ENCODE peak calls at places on chromosome 1, in six cellular contexts. I, S, B, G, L and V are unnamed samples.

GRCh38 chr1:48055854-48056253 is 58.7 kb upstream of the TRABD2B start:
- DNase-seq in I (no peak), S (no peak), B (no peak), G (no peak), L (no peak), V (no peak)

GRCh38 chr1:23868848-23869450 is 859 bp upstream of the FUCA1 start:
- DNase-seq in I (no peak), S (no peak), B (no peak), G (no peak), L (no peak), V (no peak)

GRCh38 chr1:75796376-75797272 is at the start of gene MSH4:
- DNase-seq in I (no peak), S (no peak), B (peak), G (peak), L (no peak), V (no peak)

GRCh38 chr1:61743716-61744620 is 1.7 kb downstream of the PATJ start:
- DNase-seq in I (no peak), S (no peak), B (no peak), G (no peak), L (no peak), V (no peak)

GRCh38 chr1:236416165-236416564 is 22.1 kb downstream of the EDARADD start:
- DNase-seq in I (no peak), S (no peak), B (no peak), G (no peak), L (no peak), V (no peak)

GRCh38 chr1:206582537-206583460 is 29.5 kb downstream of the EIF2D start:
- DNase-seq in I (no peak), S (no peak), B (no peak), G (no peak), L (no peak), V (no peak)

GRCh38 chr1:237411621-237412020 is 369.6 kb downstream of the RYR2 start:
- DNase-seq in I (no peak), S (no peak), B (no peak), G (no peak), L (no peak), V (no peak)

GRCh38 chr1:36913016-36913415 is 121.3 kb downstream of the GRIK3 start:
- DNase-seq in I (no peak), S (no peak), B (no peak), G (no peak), L (no peak), V (no peak)

GRCh38 chr1:23692308-23692871 is 784 bp downstream of the RPL11 start:
- DNase-seq in I (no peak), S (no peak), B (peak), G (no peak), L (no peak), V (no peak)

GRCh38 chr1:89125571-89126233 is at the start of gene GBP2:
- DNase-seq in I (peak), S (peak), B (peak), G (peak), L (no peak), V (no peak)

GRCh38 chr1:2212542-2213491 is 15.3 kb upstream of the SKI start:
- DNase-seq in I (no peak), S (no peak), B (peak), G (peak), L (peak), V (no peak)

GRCh38 chr1:86201321-86201720 is 44.7 kb upstream of the COL24A1 start:
- DNase-seq in I (no peak), S (no peak), B (no peak), G (no peak), L (no peak), V (no peak)

GRCh38 chr1:235979716-235980338 is 85.1 kb downstream of the NID1 start:
- DNase-seq in I (no peak), S (no peak), B (no peak), G (no peak), L (no peak), V (no peak)

GRCh38 chr1:44801491-44802305 is 1.5 kb downstream of the PLK3 start:
- DNase-seq in I (no peak), S (no peak), B (peak), G (no peak), L (no peak), V (no peak)

GRCh38 chr1:115702993-115703392 is 61.2 kb downstream of the VANGL1 start:
- DNase-seq in I (no peak), S (no peak), B (no peak), G (no peak), L (no peak), V (no peak)

GRCh38 chr1:11918779-11919519 is 7.3 kb downstream of the KIAA2013 start:
- DNase-seq in I (no peak), S (no peak), B (no peak), G (no peak), L (no peak), V (no peak)

GRCh38 chr1:83065952-83066727 is 932.8 kb downstream of the TTLL7 start:
- DNase-seq in I (no peak), S (no peak), B (no peak), G (no peak), L (no peak), V (no peak)

GRCh38 chr1:85911742-85912141 is 203.5 kb upstream of the ZNHIT6 start:
- DNase-seq in I (no peak), S (no peak), B (no peak), G (no peak), L (no peak), V (no peak)

GRCh38 chr1:243748706-243749283 is 101.2 kb downstream of the AKT3 start:
- DNase-seq in I (peak), S (peak), B (peak), G (peak), L (no peak), V (peak)

GRCh38 chr1:113545210-113545609 is 154.9 kb downstream of the MAGI3 start:
- DNase-seq in I (no peak), S (no peak), B (no peak), G (no peak), L (no peak), V (no peak)

GRCh38 chr1:182207300-182207699 is 145.8 kb upstream of the ZNF648 start:
- DNase-seq in I (no peak), S (no peak), B (no peak), G (no peak), L (no peak), V (no peak)

GRCh38 chr1:221309711-221310110 is 430.5 kb downstream of the HLX start:
- DNase-seq in I (no peak), S (no peak), B (no peak), G (no peak), L (no peak), V (no peak)

GRCh38 chr1:30286241-30286983 is 437.0 kb downstream of the MATN1 start:
- DNase-seq in I (no peak), S (no peak), B (no peak), G (no peak), L (no peak), V (no peak)

GRCh38 chr1:235503333-235504121 is 725 bp downstream of the B3GALNT2 start:
- DNase-seq in I (no peak), S (no peak), B (peak), G (peak), L (no peak), V (no peak)

GRCh38 chr1:69263982-69264381 is 303.7 kb upstream of the LRRC7 start:
- DNase-seq in I (no peak), S (no peak), B (no peak), G (no peak), L (no peak), V (no peak)

GRCh38 chr1:92030701-92031107 is 919 bp downstream of the EPHX4 start:
- DNase-seq in I (no peak), S (no peak), B (no peak), G (peak), L (no peak), V (no peak)

GRCh38 chr1:185349556-185349955 is 32.5 kb upstream of the IVNS1ABP start:
- DNase-seq in I (no peak), S (no peak), B (no peak), G (no peak), L (no peak), V (no peak)

GRCh38 chr1:27649306-27649635 is 14.3 kb upstream of the FGR start:
- DNase-seq in I (no peak), S (no peak), B (no peak), G (no peak), L (no peak), V (no peak)

GRCh38 chr1:156689960-156690672 is 12.9 kb upstream of the NES start:
- DNase-seq in I (no peak), S (no peak), B (no peak), G (no peak), L (no peak), V (no peak)

GRCh38 chr1:11285883-11286734 is 13.1 kb downstream of the UBIAD1 start:
- DNase-seq in I (no peak), S (no peak), B (no peak), G (no peak), L (no peak), V (no peak)

GRCh38 chr1:30912913-30913652 is 4.5 kb upstream of the SDC3 start:
- DNase-seq in I (no peak), S (no peak), B (no peak), G (no peak), L (no peak), V (no peak)

GRCh38 chr1:232630047-232630893 is at the start of gene SIPA1L2:
- DNase-seq in I (peak), S (peak), B (no peak), G (peak), L (peak), V (peak)

GRCh38 chr1:219660666-219661463 is 48.0 kb upstream of the ZC3H11B start:
- DNase-seq in I (no peak), S (peak), B (peak), G (no peak), L (peak), V (peak)

GRCh38 chr1:22612657-22613056 is 23.8 kb upstream of the C1QA start:
- DNase-seq in I (no peak), S (no peak), B (no peak), G (no peak), L (no peak), V (no peak)

GRCh38 chr1:173269490-173270230 is 62.5 kb upstream of the TNFSF4 start:
- DNase-seq in I (no peak), S (no peak), B (peak), G (no peak), L (no peak), V (no peak)

GRCh38 chr1:50595874-50596273 is 172.6 kb upstream of the DMRTA2 start:
- DNase-seq in I (no peak), S (no peak), B (no peak), G (no peak), L (no peak), V (no peak)
- TF ChIP-seq TAF1 in I (no peak), S (no peak), B (no peak), G (no peak), L (no peak), V (no peak)

GRCh38 chr1:103525607-103526507 is at the start of gene RNPC3:
- DNase-seq in I (peak), S (peak), B (peak), G (peak), L (peak), V (peak)
- TF ChIP-seq POLR2A in I (peak), S (peak), B (peak), G (peak), L (peak), V (peak)

GRCh38 chr1:203661572-203661971 is 34.9 kb downstream of the ATP2B4 start:
- DNase-seq in I (no peak), S (no peak), B (no peak), G (peak), L (no peak), V (no peak)

GRCh38 chr1:203662821-203663220 is 36.2 kb downstream of the ATP2B4 start:
- DNase-seq in I (no peak), S (no peak), B (no peak), G (no peak), L (no peak), V (no peak)

GRCh38 chr1:203663820-203664219 is 37.2 kb downstream of the ATP2B4 start:
- DNase-seq in I (no peak), S (no peak), B (no peak), G (no peak), L (no peak), V (no peak)

GRCh38 chr1:203660931-203661484 is 34.4 kb downstream of the ATP2B4 start:
- DNase-seq in I (no peak), S (no peak), B (no peak), G (no peak), L (no peak), V (no peak)

DNA sequence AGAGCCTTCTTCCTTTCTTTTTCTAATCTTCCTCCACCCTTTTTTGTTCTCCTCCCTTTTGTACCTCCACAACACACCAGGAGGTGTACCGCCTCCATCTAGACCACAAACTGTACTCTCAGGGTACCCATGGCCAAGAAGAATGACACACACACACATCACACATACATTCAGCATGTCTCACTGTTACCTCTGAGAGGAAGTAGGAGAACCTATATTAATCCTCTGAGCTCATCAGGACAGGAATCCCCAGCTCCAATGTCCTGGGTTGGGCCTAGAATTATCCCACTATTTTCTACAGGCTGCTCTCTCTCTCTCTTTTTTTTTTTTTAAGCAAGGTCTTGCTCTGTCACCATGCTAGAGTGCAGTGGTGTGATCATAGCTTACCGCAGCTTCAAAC is 36.7 kb downstream of the ATP2B4 start:
- DNase-seq in I (no peak), S (no peak), B (no peak), G (no peak), L (no peak), V (no peak)
- TF ChIP-seq POLR2AphosphoS5 in I (no peak), S (no peak), B (no peak), G (no peak), L (no peak), V (no peak)

DNA sequence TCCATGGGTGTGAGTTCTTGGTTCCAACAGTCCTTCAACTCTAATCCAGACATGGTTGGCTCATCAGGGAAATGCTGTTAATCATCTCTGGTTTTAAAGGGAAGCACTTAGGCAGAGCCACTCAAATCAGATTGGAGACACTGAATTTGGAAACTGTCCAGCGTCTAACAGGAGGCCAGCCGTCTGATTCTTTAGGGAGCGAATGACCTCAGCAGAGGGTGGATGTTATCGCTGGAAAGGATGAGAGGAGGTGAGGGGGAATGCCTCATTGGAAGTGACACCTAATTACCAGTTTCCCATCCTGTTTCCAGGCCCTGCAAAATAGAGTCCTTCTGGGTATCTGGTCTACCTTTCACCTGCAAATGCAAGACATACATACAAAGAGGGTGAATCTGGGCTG is 22.8 kb upstream of the LRRC38 start:
- DNase-seq in I (no peak), S (no peak), B (no peak), G (no peak), L (no peak), V (no peak)
- TF ChIP-seq TAF1 in I (no peak), S (no peak), B (no peak), G (no peak), L (no peak), V (no peak)

DNA sequence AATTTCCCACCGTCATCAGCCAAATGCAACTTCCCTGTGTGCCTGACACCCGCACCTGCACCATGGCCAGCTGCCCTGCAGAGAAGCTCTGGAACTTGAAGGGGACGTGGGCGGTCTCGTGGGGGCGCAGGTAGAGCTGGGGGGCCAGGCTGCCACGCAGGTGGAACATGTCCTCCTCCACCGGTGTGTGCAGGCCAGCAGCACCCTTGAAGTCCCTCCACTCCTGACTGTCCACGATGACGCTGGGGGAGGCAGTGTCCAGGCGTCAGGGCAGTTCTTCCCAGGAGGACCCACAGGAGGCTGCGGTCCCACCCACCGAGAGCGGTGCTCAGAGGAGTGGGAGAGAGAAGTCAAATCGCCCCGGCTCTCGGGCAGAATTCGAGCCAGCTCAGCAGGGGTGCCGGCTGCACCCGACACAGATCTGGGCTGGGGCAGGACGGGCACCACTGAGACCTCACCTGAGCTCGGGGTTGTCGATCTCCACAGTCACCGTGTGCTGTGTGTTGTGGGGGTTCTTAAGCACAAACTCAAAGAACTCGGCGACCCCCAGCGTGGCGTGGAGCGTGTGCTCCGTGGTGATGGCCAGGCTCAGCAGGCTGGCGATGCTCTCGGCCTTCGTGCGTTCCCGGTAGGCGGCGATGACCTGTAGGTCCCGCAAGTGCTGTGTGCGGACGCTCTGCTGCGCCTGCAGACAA is 117.7 kb downstream of the NPHP4 start:
- DNase-seq in I (no peak), S (no peak), B (no peak), G (no peak), L (no peak), V (no peak)
- TF ChIP-seq POLR2A in I (no peak), S (no peak), B (no peak), G (no peak), L (no peak), V (no peak)

GRCh38 chr1:229130028-229130668 is 140.8 kb upstream of the RAB4A start:
- DNase-seq in I (no peak), S (no peak), B (no peak), G (peak), L (no peak), V (no peak)
- TF ChIP-seq POLR2AphosphoS5 in I (no peak), S (no peak), B (no peak), G (no peak), L (no peak), V (no peak)

DNA sequence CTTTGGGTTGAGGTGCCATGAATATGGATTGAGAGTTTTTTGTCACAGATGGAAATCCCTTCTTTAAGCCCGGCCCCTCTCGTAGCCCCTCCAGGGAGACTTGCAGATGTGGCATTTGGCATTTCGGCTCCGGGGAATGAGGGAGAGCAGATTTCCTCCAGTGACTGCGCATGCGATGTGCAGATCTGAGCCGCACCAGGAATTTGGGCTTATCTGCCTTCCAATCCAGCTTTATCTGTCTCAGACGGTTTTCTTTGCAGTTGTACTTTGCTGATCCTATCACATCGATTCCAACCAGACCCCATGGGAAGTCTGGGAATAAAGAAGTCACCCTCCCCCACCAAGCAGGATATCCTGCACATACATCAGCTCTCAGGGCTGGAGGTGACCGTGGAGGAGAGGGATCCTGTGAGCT is 11.7 kb downstream of the KIF26B start:
- DNase-seq in I (no peak), S (no peak), B (no peak), G (no peak), L (no peak), V (no peak)
- TF ChIP-seq TAF1 in I (no peak), S (no peak), B (no peak), G (no peak), L (no peak), V (no peak)

GRCh38 chr1:39103321-39104157 is 77.4 kb downstream of the NDUFS5 start:
- DNase-seq in I (no peak), S (no peak), B (no peak), G (no peak), L (no peak), V (no peak)
- TF ChIP-seq POLR2A in I (no peak), S (no peak), B (no peak), G (no peak), L (no peak), V (no peak)